ENCODE peak calls at places on chromosomes 6 and 20, in five cellular contexts. A, X, Y, E and G are unnamed samples.

GRCh38 chr6:53065266-53066058 is at the start of gene FBXO9:
- DNase-seq in A (peak), X (peak), Y (peak), E (peak), G (peak)

GRCh38 chr6:19836799-19837510 is at the start of gene ID4:
- DNase-seq in A (peak), X (no peak), Y (peak), E (no peak), G (no peak)

GRCh38 chr20:34578521-34579147 is 20.1 kb downstream of the MAP1LC3A start:
- DNase-seq in A (peak), X (no peak), Y (peak), E (no peak), G (no peak)

GRCh38 chr20:46161921-46162320 is 43.8 kb downstream of the CD40 start:
- DNase-seq in A (no peak), X (no peak), Y (no peak), E (no peak), G (no peak)

GRCh38 chr6:157607317-157608109 is 215.5 kb upstream of the SNX9 start:
- DNase-seq in A (no peak), X (no peak), Y (no peak), E (peak), G (no peak)

GRCh38 chr20:50931306-50932015 is at the start of gene ADNP:
- DNase-seq in A (peak), X (peak), Y (peak), E (peak), G (peak)

GRCh38 chr6:15417811-15418210 is 171.9 kb downstream of the JARID2 start:
- DNase-seq in A (no peak), X (no peak), Y (no peak), E (no peak), G (no peak)

GRCh38 chr20:45629496-45630100 is at the start of gene WFDC10A:
- DNase-seq in A (peak), X (peak), Y (peak), E (peak), G (peak)

GRCh38 chr6:21808045-21808470 is 214.5 kb downstream of the SOX4 start:
- DNase-seq in A (no peak), X (no peak), Y (peak), E (no peak), G (no peak)

GRCh38 chr20:9831032-9831431 is 7.8 kb downstream of the PAK5 start:
- DNase-seq in A (no peak), X (no peak), Y (no peak), E (no peak), G (no peak)

GRCh38 chr20:49938173-49939163 is 2.3 kb downstream of the RNF114 start:
- DNase-seq in A (peak), X (no peak), Y (peak), E (no peak), G (no peak)

GRCh38 chr6:43699564-43700186 is 12.1 kb upstream of the MRPS18A start:
- DNase-seq in A (peak), X (no peak), Y (no peak), E (no peak), G (no peak)

GRCh38 chr20:14093652-14094051 is 98.3 kb downstream of the MACROD2 start:
- DNase-seq in A (no peak), X (no peak), Y (no peak), E (no peak), G (no peak)